ENCODE peak calls at places on chromosome 7, in nine cellular contexts. I is CD8-positive, alpha-beta T cell; P is hepatocyte; E is cardiac fibroblast; N is endothelial cell of umbilical vein; X is neural crest cell; W is right lobe of liver; M is PC-9; F is psoas muscle. D is an unnamed sample.

GRCh38 chr7:150337659-150338081 is 3.8 kb downstream of the RARRES2 start:
- DNase-seq in N (no peak), I (no peak), X (no peak), E (no peak), P (no peak), F (no peak), W (no peak), M (no peak), D (no peak)

GRCh38 chr7:121420976-121421375 is 24.9 kb upstream of the FAM3C start:
- DNase-seq in X (no peak), N (no peak), E (no peak), I (no peak), M (peak), F (no peak), P (peak), W (no peak), D (no peak)

GRCh38 chr7:150949971-150950491 is 28.1 kb downstream of the KCNH2 start:
- DNase-seq in W (peak), I (no peak), E (no peak), M (no peak), F (peak), X (no peak), P (no peak), N (no peak), D (no peak)

GRCh38 chr7:57868771-57869483 is 418.9 kb downstream of the ZNF716 start:
- DNase-seq in X (no peak), N (no peak), I (no peak), F (peak), M (no peak), P (peak), W (peak), E (no peak), D (no peak)

GRCh38 chr7:116591202-116592040 is 66.6 kb downstream of the CAV1 start:
- DNase-seq in X (no peak), F (no peak), N (peak), W (no peak), P (peak), E (peak), I (no peak), M (no peak), D (no peak)

GRCh38 chr7:77351539-77352004 is 64.6 kb downstream of the GSAP start:
- DNase-seq in P (no peak), E (no peak), M (no peak), W (peak), X (no peak), F (no peak), I (peak), N (peak), D (no peak)

GRCh38 chr7:19112290-19113000 is 5.0 kb downstream of the TWIST1 start:
- DNase-seq in N (no peak), X (no peak), I (no peak), F (no peak), M (no peak), P (no peak), E (peak), W (no peak), D (peak)

GRCh38 chr7:17236161-17236560 is 62.3 kb upstream of the AHR start:
- DNase-seq in E (peak), I (no peak), M (no peak), F (no peak), N (no peak), W (no peak), P (no peak), X (no peak), D (no peak)

GRCh38 chr7:156474241-156474743 is 166.3 kb upstream of the RNF32 start:
- DNase-seq in I (no peak), N (peak), E (peak), P (peak), X (no peak), F (no peak), M (no peak), W (no peak), D (no peak)

GRCh38 chr7:28572321-28573058 is 160.2 kb downstream of the CREB5 start:
- DNase-seq in N (no peak), W (no peak), E (no peak), P (no peak), M (no peak), F (no peak), I (no peak), X (no peak), D (no peak)

GRCh38 chr7:158228986-158229385 is 358.6 kb downstream of the PTPRN2 start:
- DNase-seq in P (no peak), N (no peak), F (no peak), M (no peak), E (no peak), X (no peak), I (no peak), W (no peak), D (no peak)

GRCh38 chr7:143292873-143293272 is 4.7 kb downstream of the CASP2 start:
- DNase-seq in M (no peak), W (no peak), X (no peak), E (no peak), P (no peak), N (no peak), I (no peak), F (no peak), D (no peak)

GRCh38 chr7:99579956-99580777 is 17.9 kb upstream of the TMEM225B start:
- DNase-seq in E (peak), P (peak), F (peak), X (peak), M (no peak), I (peak), W (no peak), N (peak), D (peak)

GRCh38 chr7:132380065-132380464 is 196.2 kb downstream of the PLXNA4 start:
- DNase-seq in I (no peak), E (no peak), F (no peak), M (no peak), W (no peak), P (peak), X (no peak), N (no peak), D (no peak)

GRCh38 chr7:106462365-106462859 is 177.6 kb upstream of the NAMPT start:
- DNase-seq in W (no peak), P (peak), N (peak), E (peak), M (peak), I (no peak), F (no peak), X (peak), D (no peak)

GRCh38 chr7:7554647-7555575 is 11.8 kb upstream of the MIOS start:
- DNase-seq in E (peak), W (no peak), N (no peak), I (no peak), P (no peak), F (peak), X (no peak), M (no peak), D (no peak)

GRCh38 chr7:22660732-22661131 is 66.3 kb upstream of the IL6 start:
- DNase-seq in N (no peak), X (no peak), P (no peak), W (no peak), F (no peak), M (no peak), I (no peak), E (no peak), D (no peak)

GRCh38 chr7:140734096-140734495 is 37.6 kb downstream of the NDUFB2 start:
- DNase-seq in X (no peak), W (no peak), N (no peak), F (no peak), E (no peak), P (no peak), M (no peak), I (no peak), D (no peak)

GRCh38 chr7:27129729-27130539 is 623 bp downstream of the HOXA4 start:
- DNase-seq in X (no peak), W (no peak), M (no peak), E (no peak), F (peak), I (no peak), N (peak), P (peak), D (peak)

DNA sequence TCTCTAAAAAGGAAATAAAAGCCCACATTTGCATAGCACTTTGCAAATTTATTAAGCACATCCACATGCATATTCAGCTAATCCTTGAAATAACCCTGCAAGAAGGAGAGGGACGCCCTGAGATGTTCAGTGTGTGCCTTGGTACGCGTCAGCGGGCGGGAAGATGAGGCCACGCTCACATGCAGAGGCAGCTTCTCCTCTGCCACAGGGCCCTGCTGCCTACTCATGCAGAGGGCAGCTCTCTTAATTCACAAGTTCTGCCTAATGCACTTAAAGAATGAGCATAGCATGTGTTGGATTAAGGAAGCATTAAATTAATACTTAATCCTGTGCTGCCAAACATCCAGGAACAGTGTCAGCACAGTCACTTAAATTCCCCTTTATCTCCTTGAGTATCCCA is 132.3 kb downstream of the HECW1 start:
- DNase-seq in N (no peak), I (no peak), M (no peak), W (no peak), E (no peak), P (no peak), X (no peak), F (no peak), D (no peak)
- TF ChIP-seq CTCF in N (no peak), I (no peak), M (no peak), W (no peak), E (no peak), P (no peak), X (no peak), F (no peak), D (no peak)

GRCh38 chr7:3371601-3372000 is 70.5 kb downstream of the SDK1 start:
- DNase-seq in E (no peak), W (no peak), P (no peak), X (no peak), N (no peak), F (no peak), M (no peak), I (no peak), D (no peak)

GRCh38 chr7:3367271-3367670 is 66.2 kb downstream of the SDK1 start:
- DNase-seq in M (no peak), I (no peak), N (no peak), W (no peak), X (no peak), P (no peak), F (no peak), E (no peak), D (no peak)

GRCh38 chr7:3370068-3370704 is 69.1 kb downstream of the SDK1 start:
- DNase-seq in W (no peak), I (no peak), M (no peak), E (no peak), P (peak), N (no peak), F (no peak), X (no peak), D (no peak)
- TF ChIP-seq CTCF in W (no peak), I (no peak), M (no peak), E (no peak), P (no peak), N (no peak), F (no peak), X (peak), D (no peak)

DNA sequence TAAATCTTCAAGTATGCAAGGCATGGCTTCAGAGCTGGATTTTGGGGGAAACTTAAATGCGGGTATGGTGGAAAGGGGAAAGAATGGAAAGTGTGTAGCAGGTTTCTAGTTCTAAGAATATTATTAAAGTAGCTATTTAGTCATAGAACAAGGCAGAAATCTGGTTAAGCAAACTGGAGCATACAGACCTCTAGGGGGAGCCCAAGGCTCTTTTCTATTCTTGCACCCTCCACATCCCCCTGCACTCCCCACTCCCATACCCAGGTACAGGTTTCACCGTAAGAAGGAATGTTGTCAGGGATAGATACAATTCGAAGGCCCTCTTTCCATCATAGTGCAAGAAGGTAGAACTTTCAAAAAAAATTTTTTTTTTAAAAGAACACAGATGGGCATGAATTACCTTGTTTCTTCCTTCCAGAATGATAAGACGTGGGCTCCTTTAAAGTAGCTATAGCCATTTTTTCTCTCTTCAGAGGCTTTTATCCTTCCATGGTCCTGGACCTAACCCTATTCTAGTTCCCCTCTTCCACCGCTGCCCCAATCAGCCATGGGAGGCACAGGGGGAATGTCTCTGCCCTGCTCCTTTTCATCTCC is 41.5 kb upstream of the SMIM30 start:
- DNase-seq in W (no peak), M (peak), E (peak), N (peak), P (peak), I (no peak), F (no peak), X (peak), D (peak)
- TF ChIP-seq CTCF in W (peak), M (peak), E (peak), N (peak), P (peak), I (peak), F (peak), X (peak), D (peak)

GRCh38 chr7:31058122-31058521 is 6.0 kb downstream of the ADCYAP1R1 start:
- DNase-seq in P (no peak), N (no peak), I (no peak), M (no peak), F (no peak), X (no peak), E (no peak), W (no peak), D (no peak)

GRCh38 chr7:31059551-31059950 is 7.4 kb downstream of the ADCYAP1R1 start:
- DNase-seq in P (no peak), M (no peak), I (no peak), X (peak), N (no peak), F (peak), E (no peak), W (no peak), D (peak)

GRCh38 chr7:31062746-31063435 is 10.8 kb downstream of the ADCYAP1R1 start:
- DNase-seq in M (no peak), N (no peak), F (no peak), E (no peak), P (no peak), W (no peak), X (no peak), I (no peak), D (no peak)

GRCh38 chr7:31058688-31059087 is 6.6 kb downstream of the ADCYAP1R1 start:
- DNase-seq in X (no peak), N (no peak), F (no peak), P (no peak), W (no peak), I (no peak), E (no peak), M (no peak), D (no peak)

GRCh38 chr7:31061185-31061584 is 9.1 kb downstream of the ADCYAP1R1 start:
- DNase-seq in W (no peak), E (no peak), I (no peak), P (no peak), M (no peak), F (no peak), N (no peak), X (no peak), D (no peak)
- TF ChIP-seq CTCF in W (no peak), E (peak), I (no peak), P (no peak), M (no peak), F (no peak), N (no peak), X (no peak), D (peak)

DNA sequence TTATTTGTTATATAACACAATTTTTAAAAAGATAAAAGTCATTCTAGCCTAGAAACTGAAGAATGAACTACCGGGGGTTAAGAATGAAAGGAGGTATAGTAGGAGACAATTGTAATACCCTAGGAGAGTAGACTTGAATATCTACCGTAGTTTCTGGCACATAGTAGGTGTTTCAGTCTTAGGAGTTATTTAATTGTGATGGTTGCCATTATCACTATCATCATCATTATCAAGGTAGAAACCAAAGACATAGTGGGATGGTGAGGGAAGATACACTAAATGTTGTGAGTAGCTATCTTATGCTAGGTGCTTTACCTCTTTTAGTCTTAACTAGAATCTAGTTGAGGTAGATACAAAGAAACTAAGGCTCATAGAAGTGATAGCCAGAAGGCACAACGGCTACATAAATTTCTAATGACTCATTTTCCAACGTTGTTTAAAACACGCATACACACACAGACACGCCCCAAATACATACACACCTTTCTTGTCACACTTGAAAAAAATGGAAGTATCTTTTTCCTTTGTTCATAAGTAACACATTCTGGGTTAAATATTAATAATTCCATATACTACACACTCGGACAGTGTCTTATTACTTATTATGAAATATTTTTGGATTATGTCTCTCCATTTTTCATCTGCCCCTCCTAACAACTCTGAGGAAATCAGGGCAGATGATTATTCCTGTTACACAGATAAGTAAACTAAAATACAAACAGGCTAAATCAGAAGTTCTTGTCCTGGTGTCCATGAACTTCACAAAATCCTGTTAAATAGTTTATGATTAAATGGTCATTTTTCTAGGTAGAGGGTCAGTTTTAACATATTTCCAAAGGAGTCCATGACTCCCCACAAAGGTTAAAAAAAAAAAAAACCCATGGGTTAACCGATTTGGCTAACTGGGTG is 2.0 kb upstream of the ANLN start:
- DNase-seq in I (no peak), N (no peak), W (no peak), M (peak), F (no peak), E (no peak), P (no peak), X (no peak), D (no peak)
- TF ChIP-seq CTCF in I (no peak), N (no peak), W (no peak), M (no peak), F (no peak), E (no peak), P (no peak), X (no peak), D (no peak)

GRCh38 chr7:45161138-45161537 is 3.5 kb downstream of the RAMP3 start:
- DNase-seq in F (no peak), P (no peak), I (no peak), N (no peak), M (no peak), W (no peak), E (no peak), X (no peak), D (no peak)
- TF ChIP-seq CTCF in F (no peak), P (no peak), I (no peak), N (no peak), M (no peak), W (no peak), E (no peak), X (no peak), D (no peak)

GRCh38 chr7:112023786-112024185 is 182.4 kb downstream of the DOCK4 start:
- DNase-seq in E (no peak), N (peak), I (no peak), P (no peak), W (no peak), F (no peak), M (no peak), X (no peak), D (no peak)

GRCh38 chr7:112021348-112022044 is 184.7 kb downstream of the DOCK4 start:
- DNase-seq in E (no peak), W (no peak), I (no peak), M (no peak), P (no peak), X (no peak), N (no peak), F (no peak), D (no peak)

GRCh38 chr7:112023282-112023681 is 182.9 kb downstream of the DOCK4 start:
- DNase-seq in F (no peak), P (no peak), I (no peak), W (no peak), N (peak), M (no peak), E (peak), X (no peak), D (no peak)

GRCh38 chr7:112022128-112022527 is 184.1 kb downstream of the DOCK4 start:
- DNase-seq in M (no peak), W (no peak), N (no peak), X (no peak), E (no peak), P (peak), F (no peak), I (no peak), D (no peak)

DNA sequence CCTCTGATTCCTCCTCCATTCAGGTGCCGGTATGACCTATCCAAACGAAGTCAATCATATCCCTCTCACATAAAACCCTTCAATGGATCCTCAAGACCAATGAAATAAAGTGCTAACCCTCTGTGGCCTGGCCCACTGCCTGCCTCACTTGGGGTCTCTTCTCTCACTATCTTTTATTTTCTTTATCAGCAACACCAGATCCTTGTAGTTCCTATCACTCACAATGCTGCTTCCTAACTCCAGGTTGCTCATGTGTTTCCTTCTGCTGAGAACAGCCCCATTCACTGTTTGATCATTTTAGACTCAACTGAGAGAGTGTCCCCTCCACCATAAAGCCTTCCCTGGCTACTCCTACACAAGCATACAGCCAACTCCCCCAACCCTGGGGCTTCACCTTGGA is 180.6 kb downstream of the DOCK4 start:
- DNase-seq in P (no peak), E (no peak), M (no peak), N (peak), F (no peak), I (no peak), X (no peak), W (no peak), D (no peak)
- TF ChIP-seq CTCF in P (no peak), E (no peak), M (no peak), N (no peak), F (no peak), I (no peak), X (no peak), W (no peak), D (no peak)

D was measured in nephron progenitor cell.